ENCODE peak calls at places on chromosomes 7 and 10, in four cellular contexts. N is SK-N-SH, P is GM12878, B is K562. A is an unnamed sample.

GRCh38 chr7:155635817-155636216 is 8.6 kb upstream of the RBM33 start:
- DNase-seq in N (no peak), P (no peak), B (no peak), A (no peak)

GRCh38 chr7:73738220-73738611 is 386 bp downstream of the ABHD11 start:
- DNase-seq in N (peak; percentile 94), P (no peak), B (peak; percentile 95), A (peak; percentile 65)

GRCh38 chr10:93757766-93758509 is at the start of gene LGI1:
- DNase-seq in N (peak; percentile 36), P (no peak), B (no peak), A (no peak)

GRCh38 chr7:38929460-38930171 is 20.6 kb upstream of the VPS41 start:
- DNase-seq in N (no peak), P (no peak), B (peak; percentile 18), A (peak; percentile 28)

GRCh38 chr7:154795437-154795836 is 207.5 kb downstream of the PAXIP1 start:
- DNase-seq in N (no peak), P (no peak), B (no peak), A (no peak)

GRCh38 chr7:38310601-38311057 is 37.2 kb upstream of the TARP start:
- DNase-seq in N (peak; percentile 76), P (no peak), B (no peak), A (peak; percentile 58)

GRCh38 chr10:73625004-73625883 is 16.0 kb downstream of the MYOZ1 start:
- DNase-seq in N (peak; percentile 73), P (no peak), B (peak; percentile 71), A (no peak)

GRCh38 chr10:91571671-91572070 is 61.2 kb downstream of the PPP1R3C start:
- DNase-seq in N (no peak), P (no peak), B (no peak), A (no peak)

DNA sequence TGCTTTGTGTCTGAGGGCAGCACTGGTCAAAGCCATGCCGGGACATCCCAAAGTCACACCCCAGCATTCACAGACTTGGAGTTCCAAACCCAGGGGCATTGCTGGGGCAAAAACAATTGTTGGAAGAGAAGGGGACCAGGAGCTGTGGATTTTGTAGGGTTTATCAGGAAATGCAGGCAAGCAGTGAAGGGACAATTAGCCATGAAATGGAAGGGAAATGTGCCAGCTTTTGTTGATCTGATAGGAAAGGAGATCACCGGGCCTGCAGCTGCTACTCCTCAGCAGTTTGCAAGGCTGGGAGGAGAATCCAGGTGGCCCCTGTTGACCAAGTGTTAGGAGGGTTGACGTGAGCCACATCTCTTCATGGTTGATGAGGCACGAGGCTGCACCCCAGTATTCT is 2.5 kb upstream of the BRI3 start:
- DNase-seq in N (peak; percentile 46), P (no peak), B (no peak), A (no peak)
- H3K27ac ChIP-seq in N (peak overlapping the region; percentile 75), P (no peak overlapping the region), B (no peak overlapping the region), A (no peak overlapping the region)

GRCh38 chr10:33521062-33521461 is 186.6 kb upstream of the NRP1 start:
- DNase-seq in N (no peak), P (no peak), B (no peak), A (no peak)

GRCh38 chr10:33523236-33523792 is 188.8 kb upstream of the NRP1 start:
- DNase-seq in N (no peak), P (no peak), B (no peak), A (no peak)

GRCh38 chr10:33521904-33522303 is 187.4 kb upstream of the NRP1 start:
- DNase-seq in N (no peak), P (no peak), B (no peak), A (no peak)

GRCh38 chr10:33519130-33519860 is 184.8 kb upstream of the NRP1 start:
- DNase-seq in N (no peak), P (no peak), B (no peak), A (no peak)

GRCh38 chr10:33520223-33520622 is 185.8 kb upstream of the NRP1 start:
- DNase-seq in N (no peak), P (no peak), B (no peak), A (no peak)
- TF ChIP-seq GABPA in N (no peak), P (no peak), B (no peak), A (no peak)

DNA sequence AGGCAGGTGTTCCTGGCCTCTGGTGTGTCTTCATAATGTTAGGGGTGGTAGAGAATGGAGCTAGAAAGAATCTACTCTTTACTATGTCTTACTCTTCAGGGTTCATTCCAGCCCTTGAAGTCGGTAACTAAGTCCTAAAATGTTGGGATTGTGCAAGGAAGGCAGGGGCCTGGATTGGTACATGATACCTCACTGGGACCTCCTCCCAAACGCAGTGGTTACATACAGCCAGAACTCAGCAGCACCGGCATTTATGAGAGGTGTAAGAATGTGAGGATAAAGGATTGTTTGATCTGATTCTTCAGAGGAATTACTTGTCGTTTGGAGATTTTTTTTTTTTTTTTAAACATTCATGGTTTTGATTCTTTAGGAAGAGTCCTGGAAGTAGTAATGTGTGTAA is 6.9 kb downstream of the COMTD1 start:
- DNase-seq in N (no peak), P (no peak), B (no peak), A (no peak)
- H3K27ac ChIP-seq in N (peak overlapping the region; percentile 20), P (no peak overlapping the region), B (peak overlapping the region; percentile 19), A (no peak overlapping the region)

DNA sequence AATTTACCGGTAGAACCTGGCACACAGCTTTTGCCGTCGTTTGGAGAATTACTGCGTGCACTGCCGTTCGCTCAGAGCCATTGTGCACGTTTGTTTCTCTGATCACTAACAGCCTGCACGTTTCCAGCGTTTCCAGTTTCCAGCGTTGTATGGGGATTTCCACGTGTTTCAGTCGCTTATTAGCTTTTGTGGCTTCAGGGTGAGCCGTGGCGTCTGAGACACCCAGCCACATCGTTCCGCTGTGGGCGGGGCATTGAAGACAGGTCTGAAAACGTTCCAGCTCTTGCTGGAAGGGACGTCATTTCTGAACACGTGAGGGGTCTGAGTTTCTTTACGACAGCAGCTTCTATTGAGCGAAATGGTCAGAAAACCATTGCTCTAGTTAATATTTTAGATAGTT is 164.8 kb downstream of the DNAJB6 start:
- DNase-seq in N (no peak), P (no peak), B (no peak), A (no peak)
- TF ChIP-seq GABPA in N (no peak), P (no peak), B (no peak), A (no peak)

DNA sequence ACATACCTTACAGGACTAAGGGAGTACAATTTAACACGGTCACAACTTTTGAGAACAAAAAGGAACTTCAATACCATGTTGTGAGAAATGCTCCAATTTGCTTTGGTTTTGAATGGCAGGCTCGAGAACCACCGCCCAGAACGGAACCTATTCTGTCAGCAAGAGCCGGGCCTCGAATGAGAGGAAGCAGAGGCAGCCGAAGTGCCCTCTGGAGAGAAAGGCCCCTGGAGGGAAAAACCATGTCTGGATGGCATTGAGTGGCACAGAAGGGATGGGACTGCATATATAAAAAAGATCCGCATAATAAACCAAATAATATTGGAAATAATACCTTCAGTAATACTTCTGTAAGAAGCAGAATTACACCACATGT is 85.6 kb downstream of the CHST15 start:
- DNase-seq in N (no peak), P (no peak), B (no peak), A (no peak)
- H3K27ac ChIP-seq in N (no peak overlapping the region), P (no peak overlapping the region), B (no peak overlapping the region), A (no peak overlapping the region)

A was measured in HL-60.